ENCODE peak calls at places on chromosomes 2 and 18, in five cellular contexts. Z, C, N, F and P are unnamed samples. For H3K4me1, the result is how much of the 10 kb centered on the place peaks cover.

GRCh38 chr18:3703732-3704176 is 253.8 kb downstream of the TGIF1 start:
- DNase-seq in N (peak), F (peak), Z (peak), C (no peak), P (no peak)

GRCh38 chr2:148978026-148978685 is 60.3 kb upstream of the LYPD6B start:
- DNase-seq in N (no peak), F (no peak), C (no peak), Z (no peak), P (no peak)

GRCh38 chr18:23169683-23170082 is 34.4 kb downstream of the CABLES1 start:
- DNase-seq in F (no peak), N (peak), Z (no peak), C (no peak), P (no peak)

GRCh38 chr2:28691774-28692281 is 59.8 kb upstream of the PPP1CB start:
- DNase-seq in C (no peak), Z (no peak), N (peak), F (peak), P (peak)

GRCh38 chr2:209422191-209422754 is 1.6 kb upstream of the MAP2 start:
- DNase-seq in C (no peak), F (no peak), Z (no peak), N (no peak), P (no peak)

GRCh38 chr2:80856227-80856626 is 551.7 kb upstream of the LRRTM1 start:
- DNase-seq in F (no peak), C (no peak), N (no peak), Z (no peak), P (no peak)

GRCh38 chr18:72155327-72155726 is 388.8 kb downstream of the CBLN2 start:
- DNase-seq in Z (peak), C (no peak), N (no peak), F (no peak), P (no peak)

GRCh38 chr2:120812866-120813265 is 77.2 kb downstream of the GLI2 start:
- DNase-seq in F (no peak), C (no peak), Z (no peak), N (no peak), P (no peak)

GRCh38 chr2:64327510-64328414 is 126.2 kb upstream of the LGALSL start:
- DNase-seq in Z (peak), N (peak), F (no peak), C (peak), P (peak)

GRCh38 chr2:75570948-75571729 is 10.4 kb upstream of the EVA1A start:
- DNase-seq in F (peak), Z (no peak), C (no peak), N (no peak), P (peak)

GRCh38 chr2:42886921-42887320 is 94.5 kb upstream of the HAAO start:
- DNase-seq in N (no peak), C (no peak), Z (no peak), F (peak), P (no peak)

GRCh38 chr2:212484563-212485080 is 54.0 kb downstream of the ERBB4 start:
- DNase-seq in F (no peak), N (peak), Z (no peak), C (no peak), P (no peak)

GRCh38 chr18:58649966-58650816 is 21.1 kb upstream of the MALT1 start:
- DNase-seq in C (no peak), N (no peak), F (peak), Z (no peak), P (no peak)

GRCh38 chr2:229800997-229801754 is 86.8 kb upstream of the DNER start:
- DNase-seq in F (peak), C (no peak), N (peak), Z (peak), P (peak)

GRCh38 chr2:164754157-164755093 is 87.2 kb downstream of the COBLL1 start:
- DNase-seq in F (no peak), Z (no peak), N (no peak), C (no peak), P (no peak)

GRCh38 chr2:209269024-209269423 is 154.8 kb upstream of the MAP2 start:
- DNase-seq in N (no peak), F (no peak), Z (no peak), C (no peak), P (no peak)

GRCh38 chr2:156455366-156455975 is 19.3 kb downstream of the GPD2 start:
- DNase-seq in Z (no peak), C (no peak), F (peak), N (no peak), P (no peak)

GRCh38 chr2:232319117-232320037 is 59.2 kb upstream of the ALPP start:
- DNase-seq in Z (no peak), F (no peak), N (no peak), C (peak), P (no peak)

GRCh38 chr2:16626997-16627605 is 38.5 kb downstream of the CYRIA start:
- DNase-seq in C (no peak), Z (no peak), F (no peak), N (no peak), P (no peak)

GRCh38 chr2:16629044-16629443 is 36.6 kb downstream of the CYRIA start:
- DNase-seq in Z (no peak), C (no peak), F (no peak), N (no peak), P (no peak)

GRCh38 chr2:16626497-16626896 is 39.1 kb downstream of the CYRIA start:
- DNase-seq in N (no peak), Z (no peak), C (no peak), F (peak), P (no peak)

GRCh38 chr2:16629770-16630169 is 35.9 kb downstream of the CYRIA start:
- DNase-seq in C (no peak), F (no peak), N (no peak), Z (no peak), P (no peak)

GRCh38 chr2:16628316-16628715 is 37.3 kb downstream of the CYRIA start:
- DNase-seq in F (peak), Z (no peak), C (no peak), N (no peak), P (no peak)
- H3K4me1 ChIP-seq in F (under half), Z (under half), C (under half), N (under half), P (under half)

GRCh38 chr18:38010971-38011370 is 445.4 kb upstream of the CELF4 start:
- DNase-seq in F (no peak), C (no peak), Z (no peak), N (no peak), P (no peak)
- H3K27ac ChIP-seq in F (no peak), C (no peak), Z (no peak), N (no peak), P (no peak)

DNA sequence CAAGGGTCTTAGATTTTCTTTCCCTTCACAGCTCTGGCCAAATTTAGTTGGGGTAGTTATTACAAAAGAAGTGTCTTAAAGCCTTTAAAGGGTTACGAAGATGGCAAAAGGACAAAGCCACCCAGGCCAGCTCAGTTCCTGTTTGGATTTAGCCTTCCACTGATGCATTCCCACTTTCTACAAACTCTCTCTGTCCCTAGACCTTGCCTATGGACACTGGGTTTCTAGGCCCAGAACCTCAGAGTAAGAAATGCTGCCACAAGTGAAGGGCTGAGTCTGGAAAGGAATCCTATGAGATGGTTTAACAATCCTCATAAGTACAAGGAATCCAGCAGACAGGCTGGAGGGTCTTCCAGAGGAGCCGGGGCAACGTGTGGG is 13.4 kb downstream of the NFE2L2 start:
- DNase-seq in N (no peak), C (no peak), F (no peak), Z (no peak), P (no peak)
- H3K4me1 ChIP-seq in N (under half), C (half or more), F (under half), Z (under half), P (half or more)

DNA sequence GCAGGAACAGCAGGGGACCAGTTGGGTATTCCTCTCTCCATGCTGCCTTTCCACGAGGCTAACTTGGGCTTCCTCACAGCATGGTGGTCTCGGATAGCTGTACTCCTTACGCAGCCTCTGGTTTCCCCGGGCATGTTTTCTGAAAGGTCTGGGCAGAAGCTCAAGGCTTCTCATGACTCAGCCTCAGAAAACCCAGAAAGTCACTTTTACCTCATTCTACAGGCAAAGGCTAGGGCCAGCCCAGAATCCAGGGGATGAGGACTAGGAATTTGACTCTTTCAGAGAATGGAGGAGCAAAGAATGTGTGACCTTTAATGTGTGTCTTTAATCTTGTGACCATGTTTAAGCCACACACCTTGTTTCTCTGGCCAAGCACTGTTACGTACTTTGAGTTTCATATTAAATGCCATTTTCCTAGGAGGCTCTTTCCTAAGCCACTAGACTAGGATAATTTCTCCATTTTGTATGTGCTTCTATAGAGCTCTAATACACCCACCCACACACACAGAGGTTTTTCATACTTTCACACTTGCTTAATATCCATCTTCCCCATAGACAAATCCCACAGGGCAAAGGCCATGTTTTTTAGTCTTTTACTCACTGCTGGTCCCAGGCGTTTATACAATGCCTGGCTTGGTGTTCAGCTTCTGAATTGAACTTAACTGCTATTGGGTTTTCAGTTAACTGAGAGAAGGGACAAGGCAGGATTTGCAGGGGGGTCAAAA is 77.3 kb downstream of the LONRF2 start:
- DNase-seq in Z (no peak), N (no peak), C (peak), F (peak), P (no peak)
- H3K27ac ChIP-seq in Z (no peak), N (no peak), C (no peak), F (no peak), P (no peak)

GRCh38 chr2:109209941-109210340 is 80.9 kb downstream of the SH3RF3 start:
- DNase-seq in N (no peak), Z (no peak), F (no peak), C (no peak), P (no peak)
- H3K4me1 ChIP-seq in N (under half), Z (under half), F (under half), C (under half), P (under half)

DNA sequence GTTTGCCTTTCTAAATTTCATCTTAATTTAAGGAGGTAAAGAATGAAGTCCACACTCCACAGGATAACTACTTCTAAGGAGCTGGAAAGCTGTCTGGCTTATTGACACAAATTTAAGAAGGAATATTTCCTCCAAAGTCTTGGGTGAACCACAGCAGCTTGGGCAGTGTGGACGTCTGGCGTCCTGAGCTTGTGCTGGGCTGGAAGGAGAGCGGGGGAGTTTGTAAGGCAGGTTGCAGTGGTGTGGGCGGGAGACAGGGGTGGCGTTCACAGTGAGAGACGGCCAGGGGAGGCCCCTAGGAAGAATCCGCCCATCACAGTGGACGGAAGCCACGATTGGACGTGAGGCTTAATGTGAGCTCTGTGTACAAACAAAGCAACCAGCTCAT is 25.7 kb downstream of the ADI1 start:
- DNase-seq in C (no peak), Z (no peak), N (peak), F (peak), P (no peak)
- H3K27ac ChIP-seq in C (no peak), Z (no peak), N (no peak), F (peak), P (no peak)

GRCh38 chr2:54577944-54578667 is 122.0 kb downstream of the SPTBN1 start:
- DNase-seq in N (no peak), C (no peak), F (no peak), Z (no peak), P (no peak)
- H3K4me1 ChIP-seq in N (under half), C (half or more), F (under half), Z (under half), P (under half)

DNA sequence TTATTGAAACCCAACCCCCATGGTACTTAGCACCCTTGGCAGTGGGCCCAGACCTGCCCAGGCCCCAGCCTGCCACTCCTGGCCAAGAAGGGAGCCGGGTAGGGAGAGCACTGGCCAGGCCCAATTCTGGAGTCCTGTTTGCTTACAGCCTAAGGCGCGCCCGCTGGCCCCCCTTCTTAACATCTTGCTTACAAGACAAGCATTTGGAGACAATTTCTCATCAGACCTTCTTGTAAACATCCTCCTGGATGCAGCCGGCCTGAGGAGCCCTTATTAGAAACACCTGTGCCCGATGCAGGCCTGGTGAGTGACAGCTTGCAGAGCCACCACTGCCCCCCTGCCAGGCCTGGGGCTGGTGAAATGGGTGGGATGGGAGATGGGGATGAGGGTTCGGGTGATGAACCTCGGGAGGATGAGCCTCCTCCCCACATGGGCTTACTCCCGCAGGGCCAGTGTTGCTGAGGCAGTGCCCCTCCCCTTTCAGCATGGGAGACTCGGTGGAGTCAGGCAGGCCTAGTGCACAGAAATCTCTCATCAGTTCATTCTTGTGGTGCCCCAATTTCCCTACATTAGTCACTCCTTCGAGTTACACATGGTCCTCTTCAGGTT is 217.5 kb downstream of the CYP26B1 start:
- DNase-seq in F (no peak), Z (peak), C (no peak), N (peak), P (peak)
- H3K27ac ChIP-seq in F (no peak), Z (no peak), C (no peak), N (no peak), P (no peak)

DNA sequence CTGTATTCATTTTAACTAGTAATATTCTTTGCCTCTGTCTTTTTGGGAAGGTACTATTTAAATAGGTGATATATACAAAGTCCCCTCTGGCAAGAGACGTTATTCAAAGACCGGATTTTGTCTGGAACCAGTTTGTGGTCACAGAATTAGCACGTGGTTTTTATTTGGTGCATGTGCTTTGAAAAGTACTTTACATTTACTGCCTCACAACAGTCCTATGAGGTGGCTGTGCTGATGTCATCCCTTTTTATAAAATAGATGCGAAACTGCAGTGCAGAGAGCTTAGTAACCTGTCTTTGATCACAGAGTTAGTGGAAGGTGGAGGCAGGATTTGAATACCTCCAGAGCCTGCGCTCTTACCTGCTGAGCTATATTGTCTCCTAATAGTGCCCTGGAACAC is 4.0 kb downstream of the LPIN1 start:
- DNase-seq in C (no peak), Z (no peak), F (no peak), N (no peak), P (no peak)
- H3K4me1 ChIP-seq in C (half or more), Z (under half), F (under half), N (under half), P (under half)

GRCh38 chr18:60053747-60054304 is 154.0 kb downstream of the PMAIP1 start:
- DNase-seq in F (peak), C (no peak), N (peak), Z (no peak), P (peak)
- H3K27ac ChIP-seq in F (no peak), C (no peak), N (no peak), Z (no peak), P (peak)